ENCODE peak calls at places on chromosomes 7 and 10, in nine cellular contexts. One of them, this sample, is unnamed.

GRCh38 chr7:149621776-149622175 is 124.2 kb upstream of the ZNF746 start:
- DNase-seq in T-cell: peak; percentile 20
- DNase-seq in SW 1271: no peak
- DNase-seq in bronchial epithelial cell: no peak
- DNase-seq in activated T-cell treated with anti-CD3 and anti-CD28 coated beads, Interleukin-2, amount 50 U/mL, for 4 hours: no peak
- DNase-seq in SK-MEL-5: no peak
- DNase-seq in neural crest cell: no peak
- DNase-seq in Right ventricle myocardium inferior: no peak
- DNase-seq in NAMALWA: no peak
- DNase-seq in this sample: no peak

GRCh38 chr7:82091126-82091682 is 321.4 kb upstream of the HGF start:
- DNase-seq in T-cell: no peak
- DNase-seq in SW 1271: no peak
- DNase-seq in bronchial epithelial cell: no peak
- DNase-seq in activated T-cell treated with anti-CD3 and anti-CD28 coated beads, Interleukin-2, amount 50 U/mL, for 4 hours: no peak
- DNase-seq in SK-MEL-5: no peak
- DNase-seq in neural crest cell: no peak
- DNase-seq in Right ventricle myocardium inferior: no peak
- DNase-seq in NAMALWA: no peak
- DNase-seq in this sample: no peak

GRCh38 chr10:31399631-31400030 is 80.6 kb downstream of the ZEB1 start:
- DNase-seq in T-cell: no peak
- DNase-seq in SW 1271: no peak
- DNase-seq in bronchial epithelial cell: peak; percentile 29
- DNase-seq in activated T-cell treated with anti-CD3 and anti-CD28 coated beads, Interleukin-2, amount 50 U/mL, for 4 hours: no peak
- DNase-seq in SK-MEL-5: no peak
- DNase-seq in neural crest cell: no peak
- DNase-seq in Right ventricle myocardium inferior: no peak
- DNase-seq in NAMALWA: no peak
- DNase-seq in this sample: no peak

GRCh38 chr10:45444022-45444421 is 70.0 kb downstream of the ALOX5 start:
- DNase-seq in T-cell: no peak
- DNase-seq in SW 1271: no peak
- DNase-seq in bronchial epithelial cell: no peak
- DNase-seq in activated T-cell treated with anti-CD3 and anti-CD28 coated beads, Interleukin-2, amount 50 U/mL, for 4 hours: no peak
- DNase-seq in SK-MEL-5: no peak
- DNase-seq in neural crest cell: no peak
- DNase-seq in Right ventricle myocardium inferior: no peak
- DNase-seq in NAMALWA: no peak
- DNase-seq in this sample: no peak

GRCh38 chr7:74527842-74528241 is 74.1 kb downstream of the GTF2IRD1 start:
- DNase-seq in T-cell: no peak
- DNase-seq in SW 1271: no peak
- DNase-seq in bronchial epithelial cell: peak; percentile 21
- DNase-seq in activated T-cell treated with anti-CD3 and anti-CD28 coated beads, Interleukin-2, amount 50 U/mL, for 4 hours: no peak
- DNase-seq in SK-MEL-5: no peak
- DNase-seq in neural crest cell: no peak
- DNase-seq in Right ventricle myocardium inferior: no peak
- DNase-seq in NAMALWA: no peak
- DNase-seq in this sample: no peak

GRCh38 chr7:100137851-100138760 is 10.6 kb upstream of the LAMTOR4 start:
- DNase-seq in T-cell: no peak
- DNase-seq in SW 1271: no peak
- DNase-seq in bronchial epithelial cell: no peak
- DNase-seq in activated T-cell treated with anti-CD3 and anti-CD28 coated beads, Interleukin-2, amount 50 U/mL, for 4 hours: no peak
- DNase-seq in SK-MEL-5: no peak
- DNase-seq in neural crest cell: no peak
- DNase-seq in Right ventricle myocardium inferior: no peak
- DNase-seq in NAMALWA: peak; percentile 19
- DNase-seq in this sample: no peak

GRCh38 chr7:94301024-94301588 is 93.6 kb upstream of the COL1A2 start:
- DNase-seq in T-cell: no peak
- DNase-seq in SW 1271: peak; percentile 86
- DNase-seq in bronchial epithelial cell: peak; percentile 92
- DNase-seq in activated T-cell treated with anti-CD3 and anti-CD28 coated beads, Interleukin-2, amount 50 U/mL, for 4 hours: no peak
- DNase-seq in SK-MEL-5: peak; percentile 60
- DNase-seq in neural crest cell: peak; percentile 43
- DNase-seq in Right ventricle myocardium inferior: peak; percentile 80
- DNase-seq in NAMALWA: no peak
- DNase-seq in this sample: peak; percentile 88

GRCh38 chr7:27150568-27151340 is 1.6 kb downstream of the HOXA3 start:
- DNase-seq in T-cell: peak; percentile 41
- DNase-seq in SW 1271: peak; percentile 73
- DNase-seq in bronchial epithelial cell: peak; percentile 20
- DNase-seq in activated T-cell treated with anti-CD3 and anti-CD28 coated beads, Interleukin-2, amount 50 U/mL, for 4 hours: peak; percentile 61
- DNase-seq in SK-MEL-5: peak; percentile 85
- DNase-seq in neural crest cell: peak; percentile 72
- DNase-seq in Right ventricle myocardium inferior: peak; percentile 83
- DNase-seq in NAMALWA: peak; percentile 91
- DNase-seq in this sample: peak; percentile 85

GRCh38 chr10:93006435-93007039 is 54.1 kb upstream of the CYP26C1 start:
- DNase-seq in T-cell: no peak
- DNase-seq in SW 1271: peak; percentile 39
- DNase-seq in bronchial epithelial cell: peak; percentile 57
- DNase-seq in activated T-cell treated with anti-CD3 and anti-CD28 coated beads, Interleukin-2, amount 50 U/mL, for 4 hours: no peak
- DNase-seq in SK-MEL-5: peak; percentile 58
- DNase-seq in neural crest cell: no peak
- DNase-seq in Right ventricle myocardium inferior: no peak
- DNase-seq in NAMALWA: peak; percentile 56
- DNase-seq in this sample: no peak

GRCh38 chr10:127018766-127019165 is 113.5 kb downstream of the DOCK1 start:
- DNase-seq in T-cell: no peak
- DNase-seq in SW 1271: no peak
- DNase-seq in bronchial epithelial cell: no peak
- DNase-seq in activated T-cell treated with anti-CD3 and anti-CD28 coated beads, Interleukin-2, amount 50 U/mL, for 4 hours: no peak
- DNase-seq in SK-MEL-5: no peak
- DNase-seq in neural crest cell: no peak
- DNase-seq in Right ventricle myocardium inferior: no peak
- DNase-seq in NAMALWA: no peak
- DNase-seq in this sample: no peak

GRCh38 chr10:130885021-130885655 is 426.4 kb downstream of the TCERG1L start:
- DNase-seq in T-cell: no peak
- DNase-seq in SW 1271: no peak
- DNase-seq in bronchial epithelial cell: no peak
- DNase-seq in activated T-cell treated with anti-CD3 and anti-CD28 coated beads, Interleukin-2, amount 50 U/mL, for 4 hours: no peak
- DNase-seq in SK-MEL-5: no peak
- DNase-seq in neural crest cell: no peak
- DNase-seq in Right ventricle myocardium inferior: no peak
- DNase-seq in NAMALWA: no peak
- DNase-seq in this sample: no peak

GRCh38 chr10:6074489-6075301 is 12.5 kb upstream of the IL2RA start:
- DNase-seq in T-cell: no peak
- DNase-seq in SW 1271: no peak
- DNase-seq in bronchial epithelial cell: peak; percentile 42
- DNase-seq in activated T-cell treated with anti-CD3 and anti-CD28 coated beads, Interleukin-2, amount 50 U/mL, for 4 hours: no peak
- DNase-seq in SK-MEL-5: no peak
- DNase-seq in neural crest cell: no peak
- DNase-seq in Right ventricle myocardium inferior: no peak
- DNase-seq in NAMALWA: no peak
- DNase-seq in this sample: no peak

GRCh38 chr10:31652038-31652437 is 276.6 kb downstream of the ARHGAP12 start:
- DNase-seq in T-cell: no peak
- DNase-seq in SW 1271: no peak
- DNase-seq in bronchial epithelial cell: no peak
- DNase-seq in activated T-cell treated with anti-CD3 and anti-CD28 coated beads, Interleukin-2, amount 50 U/mL, for 4 hours: no peak
- DNase-seq in SK-MEL-5: no peak
- DNase-seq in neural crest cell: no peak
- DNase-seq in Right ventricle myocardium inferior: no peak
- DNase-seq in NAMALWA: no peak
- DNase-seq in this sample: no peak

GRCh38 chr10:113519616-113520015 is 33.2 kb upstream of the HABP2 start:
- DNase-seq in T-cell: no peak
- DNase-seq in SW 1271: no peak
- DNase-seq in bronchial epithelial cell: no peak
- DNase-seq in activated T-cell treated with anti-CD3 and anti-CD28 coated beads, Interleukin-2, amount 50 U/mL, for 4 hours: no peak
- DNase-seq in SK-MEL-5: no peak
- DNase-seq in neural crest cell: no peak
- DNase-seq in Right ventricle myocardium inferior: no peak
- DNase-seq in NAMALWA: peak; percentile 9
- DNase-seq in this sample: no peak

GRCh38 chr10:129929343-129930297 is 34.5 kb downstream of the EBF3 start:
- DNase-seq in T-cell: no peak
- DNase-seq in SW 1271: no peak
- DNase-seq in bronchial epithelial cell: no peak
- DNase-seq in activated T-cell treated with anti-CD3 and anti-CD28 coated beads, Interleukin-2, amount 50 U/mL, for 4 hours: no peak
- DNase-seq in SK-MEL-5: peak; percentile 20
- DNase-seq in neural crest cell: no peak
- DNase-seq in Right ventricle myocardium inferior: no peak
- DNase-seq in NAMALWA: no peak
- DNase-seq in this sample: peak; percentile 9

GRCh38 chr7:29237483-29237882 is 42.9 kb downstream of the CHN2 start:
- DNase-seq in T-cell: no peak
- DNase-seq in SW 1271: no peak
- DNase-seq in bronchial epithelial cell: no peak
- DNase-seq in activated T-cell treated with anti-CD3 and anti-CD28 coated beads, Interleukin-2, amount 50 U/mL, for 4 hours: no peak
- DNase-seq in SK-MEL-5: no peak
- DNase-seq in neural crest cell: no peak
- DNase-seq in Right ventricle myocardium inferior: no peak
- DNase-seq in NAMALWA: no peak
- DNase-seq in this sample: no peak

GRCh38 chr10:61142987-61143386 is 199.0 kb upstream of the RHOBTB1 start:
- DNase-seq in T-cell: no peak
- DNase-seq in SW 1271: no peak
- DNase-seq in bronchial epithelial cell: no peak
- DNase-seq in activated T-cell treated with anti-CD3 and anti-CD28 coated beads, Interleukin-2, amount 50 U/mL, for 4 hours: no peak
- DNase-seq in SK-MEL-5: no peak
- DNase-seq in neural crest cell: no peak
- DNase-seq in Right ventricle myocardium inferior: no peak
- DNase-seq in NAMALWA: peak; percentile 11
- DNase-seq in this sample: no peak

GRCh38 chr7:23410446-23411183 is 59.7 kb downstream of the IGF2BP3 start:
- DNase-seq in T-cell: no peak
- DNase-seq in SW 1271: no peak
- DNase-seq in bronchial epithelial cell: no peak
- DNase-seq in activated T-cell treated with anti-CD3 and anti-CD28 coated beads, Interleukin-2, amount 50 U/mL, for 4 hours: no peak
- DNase-seq in SK-MEL-5: no peak
- DNase-seq in neural crest cell: no peak
- DNase-seq in Right ventricle myocardium inferior: no peak
- DNase-seq in NAMALWA: peak; percentile 54
- DNase-seq in this sample: no peak

GRCh38 chr10:126014309-126014708 is 117.9 kb downstream of the FANK1 start:
- DNase-seq in T-cell: no peak
- DNase-seq in SW 1271: no peak
- DNase-seq in bronchial epithelial cell: peak; percentile 56
- DNase-seq in activated T-cell treated with anti-CD3 and anti-CD28 coated beads, Interleukin-2, amount 50 U/mL, for 4 hours: no peak
- DNase-seq in SK-MEL-5: no peak
- DNase-seq in neural crest cell: no peak
- DNase-seq in Right ventricle myocardium inferior: no peak
- DNase-seq in NAMALWA: no peak
- DNase-seq in this sample: no peak

GRCh38 chr7:37366445-37366844 is 82.2 kb downstream of the ELMO1 start:
- DNase-seq in T-cell: no peak
- DNase-seq in SW 1271: no peak
- DNase-seq in bronchial epithelial cell: no peak
- DNase-seq in activated T-cell treated with anti-CD3 and anti-CD28 coated beads, Interleukin-2, amount 50 U/mL, for 4 hours: no peak
- DNase-seq in SK-MEL-5: no peak
- DNase-seq in neural crest cell: no peak
- DNase-seq in Right ventricle myocardium inferior: no peak
- DNase-seq in NAMALWA: no peak
- DNase-seq in this sample: no peak

GRCh38 chr7:18574235-18574540 is 78.6 kb downstream of the HDAC9 start:
- DNase-seq in T-cell: no peak
- DNase-seq in SW 1271: no peak
- DNase-seq in bronchial epithelial cell: no peak
- DNase-seq in activated T-cell treated with anti-CD3 and anti-CD28 coated beads, Interleukin-2, amount 50 U/mL, for 4 hours: no peak
- DNase-seq in SK-MEL-5: no peak
- DNase-seq in neural crest cell: no peak
- DNase-seq in Right ventricle myocardium inferior: no peak
- DNase-seq in NAMALWA: no peak
- DNase-seq in this sample: no peak

GRCh38 chr10:102795453-102796406 is 41.5 kb downstream of the CYP17A1 start:
- DNase-seq in T-cell: no peak
- DNase-seq in SW 1271: no peak
- DNase-seq in bronchial epithelial cell: no peak
- DNase-seq in activated T-cell treated with anti-CD3 and anti-CD28 coated beads, Interleukin-2, amount 50 U/mL, for 4 hours: no peak
- DNase-seq in SK-MEL-5: no peak
- DNase-seq in neural crest cell: no peak
- DNase-seq in Right ventricle myocardium inferior: no peak
- DNase-seq in NAMALWA: no peak
- DNase-seq in this sample: no peak

GRCh38 chr10:97023401-97024180 is 162.2 kb downstream of the SLIT1 start:
- DNase-seq in T-cell: no peak
- DNase-seq in SW 1271: no peak
- DNase-seq in bronchial epithelial cell: no peak
- DNase-seq in activated T-cell treated with anti-CD3 and anti-CD28 coated beads, Interleukin-2, amount 50 U/mL, for 4 hours: no peak
- DNase-seq in SK-MEL-5: no peak
- DNase-seq in neural crest cell: no peak
- DNase-seq in Right ventricle myocardium inferior: no peak
- DNase-seq in NAMALWA: no peak
- DNase-seq in this sample: no peak

GRCh38 chr10:102504179-102504975 is 605 bp downstream of the SUFU start:
- DNase-seq in T-cell: peak; percentile 7
- DNase-seq in SW 1271: peak; percentile 9
- DNase-seq in bronchial epithelial cell: peak; percentile 32
- DNase-seq in activated T-cell treated with anti-CD3 and anti-CD28 coated beads, Interleukin-2, amount 50 U/mL, for 4 hours: peak; percentile 12
- DNase-seq in SK-MEL-5: peak; percentile 36
- DNase-seq in neural crest cell: peak; percentile 62
- DNase-seq in Right ventricle myocardium inferior: peak; percentile 71
- DNase-seq in NAMALWA: peak; percentile 53
- DNase-seq in this sample: peak; percentile 53

GRCh38 chr7:46932656-46933424 is 649.1 kb downstream of the TNS3 start:
- DNase-seq in T-cell: no peak
- DNase-seq in SW 1271: no peak
- DNase-seq in bronchial epithelial cell: peak; percentile 95
- DNase-seq in activated T-cell treated with anti-CD3 and anti-CD28 coated beads, Interleukin-2, amount 50 U/mL, for 4 hours: no peak
- DNase-seq in SK-MEL-5: peak; percentile 64
- DNase-seq in neural crest cell: no peak
- DNase-seq in Right ventricle myocardium inferior: peak; percentile 69
- DNase-seq in NAMALWA: no peak
- DNase-seq in this sample: no peak

GRCh38 chr10:132605390-132605789 is 67.8 kb downstream of the INPP5A start:
- DNase-seq in T-cell: no peak
- DNase-seq in SW 1271: no peak
- DNase-seq in bronchial epithelial cell: no peak
- DNase-seq in activated T-cell treated with anti-CD3 and anti-CD28 coated beads, Interleukin-2, amount 50 U/mL, for 4 hours: no peak
- DNase-seq in SK-MEL-5: no peak
- DNase-seq in neural crest cell: no peak
- DNase-seq in Right ventricle myocardium inferior: no peak
- DNase-seq in NAMALWA: no peak
- DNase-seq in this sample: no peak

GRCh38 chr7:1040790-1041189 is 3.6 kb upstream of the GPR146 start:
- DNase-seq in T-cell: no peak
- DNase-seq in SW 1271: no peak
- DNase-seq in bronchial epithelial cell: no peak
- DNase-seq in activated T-cell treated with anti-CD3 and anti-CD28 coated beads, Interleukin-2, amount 50 U/mL, for 4 hours: no peak
- DNase-seq in SK-MEL-5: no peak
- DNase-seq in neural crest cell: no peak
- DNase-seq in Right ventricle myocardium inferior: peak; percentile 59
- DNase-seq in NAMALWA: no peak
- DNase-seq in this sample: no peak

GRCh38 chr7:73865738-73866445 is 4.9 kb downstream of the TMEM270 start:
- DNase-seq in T-cell: no peak
- DNase-seq in SW 1271: peak; percentile 42
- DNase-seq in bronchial epithelial cell: peak; percentile 26
- DNase-seq in activated T-cell treated with anti-CD3 and anti-CD28 coated beads, Interleukin-2, amount 50 U/mL, for 4 hours: no peak
- DNase-seq in SK-MEL-5: peak; percentile 84
- DNase-seq in neural crest cell: no peak
- DNase-seq in Right ventricle myocardium inferior: no peak
- DNase-seq in NAMALWA: peak; percentile 85
- DNase-seq in this sample: peak; percentile 53

GRCh38 chr7:123143206-123143605 is 56.6 kb downstream of the SLC13A1 start:
- DNase-seq in T-cell: no peak
- DNase-seq in SW 1271: no peak
- DNase-seq in bronchial epithelial cell: no peak
- DNase-seq in activated T-cell treated with anti-CD3 and anti-CD28 coated beads, Interleukin-2, amount 50 U/mL, for 4 hours: no peak
- DNase-seq in SK-MEL-5: no peak
- DNase-seq in neural crest cell: no peak
- DNase-seq in Right ventricle myocardium inferior: no peak
- DNase-seq in NAMALWA: no peak
- DNase-seq in this sample: no peak

GRCh38 chr10:110739811-110740271 is 95.7 kb downstream of the RBM20 start:
- DNase-seq in T-cell: no peak
- DNase-seq in SW 1271: no peak
- DNase-seq in bronchial epithelial cell: peak; percentile 23
- DNase-seq in activated T-cell treated with anti-CD3 and anti-CD28 coated beads, Interleukin-2, amount 50 U/mL, for 4 hours: peak; percentile 10
- DNase-seq in SK-MEL-5: peak; percentile 93
- DNase-seq in neural crest cell: peak; percentile 7
- DNase-seq in Right ventricle myocardium inferior: no peak
- DNase-seq in NAMALWA: no peak
- DNase-seq in this sample: no peak

GRCh38 chr7:47601119-47601880 is 19.4 kb upstream of the TNS3 start:
- DNase-seq in T-cell: no peak
- DNase-seq in SW 1271: peak; percentile 43
- DNase-seq in bronchial epithelial cell: peak; percentile 99
- DNase-seq in activated T-cell treated with anti-CD3 and anti-CD28 coated beads, Interleukin-2, amount 50 U/mL, for 4 hours: no peak
- DNase-seq in SK-MEL-5: no peak
- DNase-seq in neural crest cell: no peak
- DNase-seq in Right ventricle myocardium inferior: no peak
- DNase-seq in NAMALWA: peak; percentile 79
- DNase-seq in this sample: no peak